ENCODE peak calls at places on chromosomes 2 and 18, in eight cellular contexts. S is HCT116, W is IMR-90, T is colonic mucosa, X is fibroblast of lung, Q is tibial nerve, Z is tibial artery, B is testis. J is an unnamed sample. For H3K4me1, the result is how much of the 10 kb centered on the place peaks cover.

GRCh38 chr18:40962784-40963183 is 992.2 kb upstream of the PIK3C3 start:
- DNase-seq in B (no peak), W (peak), X (peak), S (no peak), Z (no peak), Q (no peak), T (no peak), J (no peak)

GRCh38 chr2:145751634-145752033 is 1231.7 kb upstream of the ZEB2 start:
- DNase-seq in X (peak), T (no peak), Q (peak), S (no peak), B (no peak), W (peak), Z (no peak), J (peak)

GRCh38 chr2:160427629-160428424 is 65.8 kb downstream of the RBMS1 start:
- DNase-seq in Q (no peak), T (no peak), W (peak), S (no peak), X (peak), Z (no peak), B (no peak), J (no peak)

GRCh38 chr2:67259581-67260347 is 137.4 kb upstream of the ETAA1 start:
- DNase-seq in X (peak), T (peak), B (no peak), W (peak), S (no peak), Q (no peak), Z (peak), J (no peak)

GRCh38 chr2:189347540-189347939 is 93.7 kb upstream of the WDR75 start:
- DNase-seq in Z (peak), X (peak), T (peak), B (peak), S (peak), W (peak), Q (peak), J (peak)

GRCh38 chr18:56562479-56562878 is 75.9 kb downstream of the TXNL1 start:
- DNase-seq in W (no peak), X (no peak), Q (no peak), B (no peak), Z (no peak), T (no peak), S (no peak), J (no peak)

GRCh38 chr2:67050621-67051020 is 346.5 kb upstream of the ETAA1 start:
- DNase-seq in X (no peak), B (no peak), T (no peak), Q (no peak), Z (no peak), S (no peak), W (peak), J (no peak)

GRCh38 chr2:229920011-229920781 is 1.6 kb downstream of the TRIP12 start:
- DNase-seq in Z (no peak), Q (no peak), T (peak), X (peak), B (peak), W (no peak), S (no peak), J (peak)

GRCh38 chr2:4901092-4901735 is 791.0 kb upstream of the SOX11 start:
- DNase-seq in B (no peak), W (no peak), Z (no peak), S (no peak), T (no peak), X (no peak), Q (no peak), J (no peak)

GRCh38 chr18:3605562-3606443 is 155.8 kb downstream of the TGIF1 start:
- DNase-seq in B (no peak), T (no peak), Q (no peak), S (no peak), W (peak), Z (no peak), X (peak), J (peak)

GRCh38 chr18:36333418-36333817 is 35.9 kb downstream of the FHOD3 start:
- DNase-seq in S (no peak), X (peak), B (no peak), W (peak), T (no peak), Z (no peak), Q (no peak), J (no peak)

GRCh38 chr2:98948956-98949739 is 13.1 kb upstream of the CRACDL start:
- DNase-seq in Q (no peak), S (no peak), B (peak), Z (no peak), X (peak), T (no peak), W (no peak), J (peak)

GRCh38 chr2:72781500-72781899 is 44.3 kb downstream of the EXOC6B start:
- DNase-seq in T (no peak), Q (no peak), B (no peak), X (peak), Z (no peak), W (no peak), S (no peak), J (no peak)

GRCh38 chr2:19725392-19725791 is 176.4 kb downstream of the TTC32 start:
- DNase-seq in T (no peak), X (no peak), S (no peak), B (no peak), Z (no peak), W (no peak), Q (no peak), J (no peak)

GRCh38 chr2:230060672-230061293 is 7.9 kb downstream of the SLC16A14 start:
- DNase-seq in Z (no peak), W (no peak), S (no peak), B (no peak), T (no peak), X (peak), Q (no peak), J (no peak)

GRCh38 chr18:68833756-68834155 is 35.9 kb downstream of the CCDC102B start:
- DNase-seq in X (no peak), S (no peak), T (no peak), B (no peak), W (no peak), Z (no peak), Q (no peak), J (no peak)

GRCh38 chr2:138811454-138811853 is 31.3 kb upstream of the NXPH2 start:
- DNase-seq in S (no peak), Q (no peak), B (no peak), Z (no peak), W (no peak), X (no peak), T (no peak), J (no peak)

GRCh38 chr2:66869076-66869475 is 434.2 kb downstream of the MEIS1 start:
- DNase-seq in T (no peak), B (no peak), W (peak), X (peak), Q (no peak), S (no peak), Z (no peak), J (no peak)

GRCh38 chr2:102486941-102487702 is 14.1 kb downstream of the SLC9A4 start:
- DNase-seq in B (no peak), Q (no peak), X (peak), W (no peak), T (no peak), S (no peak), Z (no peak), J (no peak)

GRCh38 chr2:216354236-216354788 is 18.0 kb downstream of the MARCHF4 start:
- DNase-seq in W (peak), X (peak), S (no peak), T (no peak), Z (no peak), B (no peak), Q (no peak), J (no peak)

GRCh38 chr2:64645014-64645418 is 8.7 kb downstream of the SERTAD2 start:
- DNase-seq in S (no peak), B (peak), X (peak), W (peak), Q (peak), Z (peak), T (peak), J (peak)

GRCh38 chr2:187566712-187567111 is 12.5 kb upstream of the TFPI start:
- DNase-seq in S (no peak), Q (no peak), W (no peak), B (no peak), X (no peak), T (no peak), Z (no peak), J (no peak)

GRCh38 chr2:187566266-187566665 is 12.0 kb upstream of the TFPI start:
- DNase-seq in B (no peak), Z (no peak), T (no peak), Q (no peak), W (no peak), S (no peak), X (no peak), J (no peak)

GRCh38 chr2:187569042-187569441 is 14.8 kb upstream of the TFPI start:
- DNase-seq in X (no peak), Z (no peak), T (no peak), W (no peak), Q (no peak), B (no peak), S (no peak), J (no peak)

GRCh38 chr2:187569571-187569970 is 15.3 kb upstream of the TFPI start:
- DNase-seq in Q (no peak), Z (no peak), B (no peak), W (no peak), X (no peak), S (no peak), T (no peak), J (no peak)

GRCh38 chr2:187567126-187567525 is 12.9 kb upstream of the TFPI start:
- DNase-seq in B (no peak), S (no peak), W (peak), T (no peak), X (no peak), Z (no peak), Q (no peak), J (no peak)
- H3K4me3 ChIP-seq in B (no peak), S (no peak), W (no peak), T (no peak), X (no peak), Z (no peak), Q (no peak), J (no peak)

GRCh38 chr2:69789129-69789528 is 40.3 kb upstream of the GMCL1 start:
- DNase-seq in W (peak), T (no peak), B (no peak), X (peak), S (no peak), Z (peak), Q (no peak), J (no peak)

GRCh38 chr2:69781321-69782248 is 39.7 kb downstream of the ANXA4 start:
- DNase-seq in X (no peak), B (no peak), Q (no peak), W (no peak), Z (no peak), T (peak), S (no peak), J (peak)

GRCh38 chr2:69784228-69784627 is 42.3 kb downstream of the ANXA4 start:
- DNase-seq in Z (no peak), Q (no peak), S (no peak), X (no peak), B (no peak), W (no peak), T (no peak), J (no peak)

GRCh38 chr2:69786105-69786504 is 43.4 kb upstream of the GMCL1 start:
- DNase-seq in B (no peak), Q (no peak), W (no peak), X (no peak), S (no peak), T (no peak), Z (no peak), J (no peak)

DNA sequence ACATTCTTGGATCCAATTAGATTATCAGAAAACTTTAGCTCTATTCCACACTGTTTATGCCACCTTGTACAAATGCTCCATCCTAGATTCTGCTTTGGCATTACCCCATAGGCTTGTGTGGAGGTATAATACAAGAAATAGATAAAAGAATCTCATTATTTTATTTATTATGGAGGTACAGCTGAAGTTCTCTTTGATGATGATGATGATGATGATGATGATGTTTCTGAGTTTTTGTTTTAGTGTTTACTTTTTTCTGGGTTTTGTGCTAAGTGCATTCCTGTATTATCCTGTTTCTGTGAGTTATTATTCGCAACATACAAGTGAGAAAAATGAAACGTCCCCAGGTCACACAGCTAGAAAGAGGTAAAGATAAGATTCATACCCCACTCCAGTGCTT is 43.4 kb downstream of the ANXA4 start:
- DNase-seq in W (no peak), X (no peak), Z (no peak), Q (no peak), T (no peak), S (no peak), B (no peak), J (no peak)
- H3K4me1 ChIP-seq in W (under half), X (under half), Z (under half), Q (under half), T (under half), S (under half), B (under half), J (under half)

DNA sequence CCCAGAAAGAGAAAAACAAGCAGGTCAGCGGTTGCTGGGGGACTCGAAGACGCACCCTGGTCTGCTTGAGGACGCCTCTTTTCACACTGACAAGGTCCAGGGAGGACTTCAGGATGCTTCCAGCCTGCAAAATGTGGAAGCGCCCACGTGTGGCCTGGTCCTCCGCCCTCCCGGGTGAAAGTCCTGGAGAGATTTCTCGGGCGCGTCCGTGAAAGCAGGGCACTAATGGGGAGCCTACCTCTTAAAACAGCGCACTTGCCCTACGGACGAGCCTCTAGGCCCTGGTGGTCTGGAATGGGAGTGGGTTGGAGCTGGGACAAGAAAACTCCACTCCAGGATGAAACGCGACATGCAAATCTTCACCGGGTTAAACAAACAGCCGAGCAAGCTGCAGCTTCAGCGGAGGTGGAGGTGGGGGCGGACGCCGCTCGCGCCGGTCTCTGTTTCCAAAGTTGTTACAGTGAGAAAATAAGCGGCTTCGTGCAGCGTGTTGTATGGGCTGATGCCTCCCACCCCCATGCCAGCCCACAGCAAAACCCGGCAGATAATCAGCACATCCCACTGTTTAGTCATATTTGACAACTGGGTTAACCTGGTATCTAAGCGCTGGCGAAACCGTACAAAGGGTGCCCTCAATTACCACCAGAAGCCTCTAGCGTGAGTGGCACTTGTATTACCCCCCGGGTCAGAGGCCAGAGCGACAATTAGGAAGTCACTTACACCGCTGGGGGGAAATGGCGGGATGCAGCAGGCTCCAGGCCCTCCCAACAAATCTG is 1.1 kb upstream of the SP9 start:
- DNase-seq in W (no peak), S (no peak), Q (no peak), T (no peak), X (no peak), Z (no peak), B (no peak), J (no peak)
- H3K4me3 ChIP-seq in W (no peak), S (no peak), Q (no peak), T (no peak), X (no peak), Z (no peak), B (no peak), J (no peak)

GRCh38 chr2:152428800-152429637 is 94.0 kb downstream of the FMNL2 start:
- DNase-seq in S (no peak), Z (no peak), X (no peak), B (no peak), W (no peak), Q (no peak), T (no peak), J (peak)
- H3K4me1 ChIP-seq in S (under half), Z (under half), X (under half), B (under half), W (under half), Q (half or more), T (under half), J (under half)